ENCODE peak calls at places on chromosome 17, in seven cellular contexts. K is AG04450, G is IMR-90, J is AG04449, H is mammary epithelial cell, R is BE2C, O is Calu3. W is an unnamed sample.

GRCh38 chr17:64084086-64084939 is 45.6 kb downstream of the ERN1 start:
- DNase-seq in K (no peak), G (peak), J (no peak), H (peak), R (no peak), O (peak), W (no peak)

GRCh38 chr17:12403881-12404398 is 261.8 kb upstream of the MYOCD start:
- DNase-seq in K (no peak), G (no peak), J (no peak), H (no peak), R (no peak), O (no peak), W (no peak)

GRCh38 chr17:13228711-13229110 is 210.9 kb upstream of the ELAC2 start:
- DNase-seq in K (no peak), G (no peak), J (no peak), H (no peak), R (no peak), O (no peak), W (no peak)

GRCh38 chr17:14337596-14338079 is 36.8 kb downstream of the HS3ST3B1 start:
- DNase-seq in K (no peak), G (no peak), J (no peak), H (no peak), R (no peak), O (no peak), W (no peak)

GRCh38 chr17:79306688-79307323 is 232.2 kb downstream of the ENGASE start:
- DNase-seq in K (no peak), G (no peak), J (no peak), H (no peak), R (no peak), O (no peak), W (no peak)

GRCh38 chr17:31052187-31052889 is 42.4 kb upstream of the NF1 start:
- DNase-seq in K (peak), G (peak), J (peak), H (peak), R (no peak), O (peak), W (no peak)

GRCh38 chr17:34755981-34756669 is 176.7 kb downstream of the TMEM132E start:
- DNase-seq in K (no peak), G (no peak), J (no peak), H (no peak), R (no peak), O (no peak), W (no peak)

GRCh38 chr17:28737316-28737715 is 6.5 kb upstream of the TRAF4 start:
- DNase-seq in K (no peak), G (no peak), J (no peak), H (no peak), R (no peak), O (no peak), W (no peak)

GRCh38 chr17:75019710-75020109 is 7.2 kb downstream of the MRPL58 start:
- DNase-seq in K (no peak), G (no peak), J (no peak), H (no peak), R (no peak), O (no peak), W (no peak)

GRCh38 chr17:13266596-13266995 is 248.8 kb upstream of the ELAC2 start:
- DNase-seq in K (no peak), G (peak), J (peak), H (no peak), R (no peak), O (no peak), W (no peak)

GRCh38 chr17:64500487-64500859 is 3.6 kb upstream of the POLG2 start:
- DNase-seq in K (no peak), G (no peak), J (no peak), H (no peak), R (no peak), O (no peak), W (no peak)

GRCh38 chr17:83096401-83097220 is 17.2 kb downstream of the METRNL start:
- DNase-seq in K (no peak), G (no peak), J (no peak), H (no peak), R (no peak), O (peak), W (no peak)

GRCh38 chr17:32355649-32356377 is 5.9 kb downstream of the ZNF207 start:
- DNase-seq in K (no peak), G (no peak), J (no peak), H (no peak), R (no peak), O (no peak), W (no peak)

GRCh38 chr17:77888242-77889134 is 70.0 kb upstream of the TNRC6C start:
- DNase-seq in K (no peak), G (peak), J (no peak), H (no peak), R (no peak), O (no peak), W (no peak)

GRCh38 chr17:32518856-32519768 is 32.3 kb downstream of the CDK5R1 start:
- DNase-seq in K (no peak), G (no peak), J (no peak), H (peak), R (peak), O (peak), W (peak)

GRCh38 chr17:44556114-44556853 is 1.0 kb upstream of the FZD2 start:
- DNase-seq in K (no peak), G (peak), J (no peak), H (peak), R (no peak), O (peak), W (peak)

GRCh38 chr17:19613979-19614378 is 34.6 kb upstream of the ALDH3A2 start:
- DNase-seq in K (no peak), G (no peak), J (no peak), H (no peak), R (no peak), O (no peak), W (no peak)

GRCh38 chr17:71004413-71004812 is 835.1 kb downstream of the KCNJ2 start:
- DNase-seq in K (no peak), G (no peak), J (no peak), H (no peak), R (no peak), O (no peak), W (no peak)

GRCh38 chr17:12765544-12765943 is 23.8 kb upstream of the ARHGAP44 start:
- DNase-seq in K (peak), G (peak), J (peak), H (peak), R (no peak), O (peak), W (no peak)

GRCh38 chr17:6915620-6916019 is 80.2 kb upstream of the ALOX12 start:
- DNase-seq in K (no peak), G (no peak), J (no peak), H (no peak), R (no peak), O (no peak), W (no peak)

GRCh38 chr17:6912110-6913051 is 80.9 kb upstream of the TEKT1 start:
- DNase-seq in K (no peak), G (no peak), J (no peak), H (no peak), R (no peak), O (no peak), W (no peak)

GRCh38 chr17:6914711-6915110 is 81.1 kb upstream of the ALOX12 start:
- DNase-seq in K (no peak), G (peak), J (no peak), H (no peak), R (no peak), O (no peak), W (no peak)

GRCh38 chr17:6910987-6911603 is 79.6 kb upstream of the TEKT1 start:
- DNase-seq in K (no peak), G (peak), J (no peak), H (peak), R (no peak), O (no peak), W (no peak)

DNA sequence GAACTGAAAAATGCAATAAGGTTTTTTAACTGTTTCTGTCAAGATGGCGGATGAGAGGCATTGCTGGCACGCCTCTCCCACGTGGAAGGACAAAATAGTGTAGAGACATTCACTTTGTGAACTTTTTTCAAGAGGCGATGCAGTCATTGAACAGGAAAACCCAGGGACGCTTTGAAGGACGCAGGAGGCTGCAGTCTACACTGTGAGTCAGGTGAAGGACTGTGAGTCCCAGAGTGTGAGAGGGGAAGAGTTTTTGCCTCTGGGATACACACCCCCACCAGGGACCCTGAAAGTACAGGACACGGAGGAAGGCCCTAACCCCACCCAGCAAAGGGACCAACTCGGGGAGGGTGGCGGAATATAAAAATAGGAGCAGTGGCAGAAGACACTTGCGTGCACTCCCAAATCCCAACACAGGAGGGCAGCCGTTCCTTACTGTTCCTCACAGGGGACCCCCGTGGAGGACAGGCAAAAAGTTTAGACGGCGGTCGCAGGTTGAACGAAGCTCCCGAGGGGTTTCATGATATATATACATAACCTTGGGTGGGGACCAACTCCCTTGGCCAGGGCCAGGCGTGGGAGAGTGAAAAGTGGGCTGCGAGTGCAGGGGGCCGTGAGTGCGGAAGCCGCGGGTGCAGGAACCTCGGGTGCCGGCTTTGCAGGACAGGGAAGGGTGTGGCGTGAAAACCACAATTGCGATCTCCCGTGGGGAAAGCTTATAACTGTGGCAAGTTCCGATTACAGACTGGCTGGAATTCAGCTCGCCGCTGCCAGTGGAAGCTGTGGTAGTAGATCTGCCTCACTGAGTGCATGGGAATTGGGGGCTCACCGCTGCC is 82.0 kb upstream of the ALOX12 start:
- DNase-seq in K (no peak), G (peak), J (no peak), H (no peak), R (peak), O (peak), W (peak)
- TF ChIP-seq CTCF in K (peak), G (peak), J (peak), H (peak), R (peak), O (peak), W (peak)

DNA sequence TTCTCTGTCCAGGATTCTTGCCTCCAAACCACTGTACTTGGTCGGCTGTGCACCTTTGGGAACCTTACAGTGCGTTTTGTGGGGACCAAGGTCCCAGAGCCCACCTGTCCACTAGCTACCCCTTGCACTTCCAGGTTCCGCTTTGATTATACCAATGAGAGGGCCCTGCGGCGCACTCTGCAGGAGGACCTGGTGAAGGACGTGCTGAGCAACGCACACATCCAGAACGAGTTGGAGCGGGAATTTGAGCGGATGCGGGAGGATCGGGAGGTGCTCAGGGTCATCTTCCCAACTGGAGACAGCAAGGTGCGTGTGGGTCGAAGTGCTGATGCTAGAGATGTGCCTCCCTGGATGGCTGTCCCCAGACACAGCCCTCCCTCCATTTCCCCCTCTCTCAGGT is 18.8 kb downstream of the POLR2A start:
- DNase-seq in K (no peak), G (no peak), J (no peak), H (no peak), R (peak), O (no peak), W (peak)
- TF ChIP-seq CTCF in K (peak), G (peak), J (peak), H (peak), R (peak), O (no peak), W (no peak)

DNA sequence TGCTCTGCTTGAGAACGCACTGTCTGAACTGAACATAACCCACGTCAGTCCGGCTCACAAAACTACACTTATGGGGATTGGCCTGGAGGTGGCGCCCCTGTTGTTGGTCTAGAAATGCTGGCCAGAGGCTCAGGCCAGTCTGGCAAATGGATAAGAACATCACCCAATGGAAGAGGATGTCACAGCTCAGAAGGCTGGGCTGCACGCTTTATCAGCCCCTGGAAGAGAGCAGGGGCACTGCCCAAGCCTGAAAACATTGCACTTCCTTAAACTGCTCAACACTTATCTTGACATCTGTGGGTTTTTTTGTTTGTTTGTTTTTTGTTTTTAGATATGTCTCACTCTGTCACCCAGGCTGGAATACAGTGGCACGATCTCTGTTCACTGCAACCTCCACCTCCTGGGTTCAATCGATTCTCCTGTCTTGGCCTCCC is 24.8 kb upstream of the BPTF start:
- DNase-seq in K (peak), G (peak), J (peak), H (peak), R (peak), O (peak), W (peak)
- TF ChIP-seq CTCF in K (peak), G (peak), J (peak), H (peak), R (peak), O (peak), W (peak)

GRCh38 chr17:4516740-4517139 is 18.1 kb downstream of the SPNS2 start:
- DNase-seq in K (peak), G (peak), J (no peak), H (no peak), R (no peak), O (no peak), W (no peak)

GRCh38 chr17:4515501-4515900 is 16.8 kb downstream of the SPNS2 start:
- DNase-seq in K (no peak), G (no peak), J (no peak), H (no peak), R (no peak), O (no peak), W (no peak)

GRCh38 chr17:4514206-4514605 is 15.5 kb downstream of the SPNS2 start:
- DNase-seq in K (no peak), G (no peak), J (no peak), H (no peak), R (no peak), O (peak), W (no peak)

GRCh38 chr17:4513113-4514032 is 14.7 kb downstream of the SPNS2 start:
- DNase-seq in K (no peak), G (no peak), J (no peak), H (no peak), R (no peak), O (no peak), W (no peak)

GRCh38 chr17:4514779-4515178 is 16.1 kb downstream of the SPNS2 start:
- DNase-seq in K (no peak), G (no peak), J (no peak), H (no peak), R (no peak), O (no peak), W (no peak)
- TF ChIP-seq CTCF in K (no peak), G (no peak), J (no peak), H (no peak), R (no peak), O (no peak), W (no peak)

GRCh38 chr17:43213545-43213944 is 1.9 kb downstream of the TMEM106A start:
- DNase-seq in K (no peak), G (no peak), J (no peak), H (no peak), R (no peak), O (no peak), W (no peak)

GRCh38 chr17:43211123-43211479 is 574 bp upstream of the TMEM106A start:
- DNase-seq in K (no peak), G (no peak), J (no peak), H (no peak), R (no peak), O (no peak), W (no peak)

GRCh38 chr17:43212641-43213490 is 1.2 kb downstream of the TMEM106A start:
- DNase-seq in K (no peak), G (no peak), J (no peak), H (no peak), R (no peak), O (no peak), W (no peak)

GRCh38 chr17:43210576-43210975 is 1.1 kb upstream of the TMEM106A start:
- DNase-seq in K (no peak), G (no peak), J (no peak), H (no peak), R (no peak), O (no peak), W (no peak)

DNA sequence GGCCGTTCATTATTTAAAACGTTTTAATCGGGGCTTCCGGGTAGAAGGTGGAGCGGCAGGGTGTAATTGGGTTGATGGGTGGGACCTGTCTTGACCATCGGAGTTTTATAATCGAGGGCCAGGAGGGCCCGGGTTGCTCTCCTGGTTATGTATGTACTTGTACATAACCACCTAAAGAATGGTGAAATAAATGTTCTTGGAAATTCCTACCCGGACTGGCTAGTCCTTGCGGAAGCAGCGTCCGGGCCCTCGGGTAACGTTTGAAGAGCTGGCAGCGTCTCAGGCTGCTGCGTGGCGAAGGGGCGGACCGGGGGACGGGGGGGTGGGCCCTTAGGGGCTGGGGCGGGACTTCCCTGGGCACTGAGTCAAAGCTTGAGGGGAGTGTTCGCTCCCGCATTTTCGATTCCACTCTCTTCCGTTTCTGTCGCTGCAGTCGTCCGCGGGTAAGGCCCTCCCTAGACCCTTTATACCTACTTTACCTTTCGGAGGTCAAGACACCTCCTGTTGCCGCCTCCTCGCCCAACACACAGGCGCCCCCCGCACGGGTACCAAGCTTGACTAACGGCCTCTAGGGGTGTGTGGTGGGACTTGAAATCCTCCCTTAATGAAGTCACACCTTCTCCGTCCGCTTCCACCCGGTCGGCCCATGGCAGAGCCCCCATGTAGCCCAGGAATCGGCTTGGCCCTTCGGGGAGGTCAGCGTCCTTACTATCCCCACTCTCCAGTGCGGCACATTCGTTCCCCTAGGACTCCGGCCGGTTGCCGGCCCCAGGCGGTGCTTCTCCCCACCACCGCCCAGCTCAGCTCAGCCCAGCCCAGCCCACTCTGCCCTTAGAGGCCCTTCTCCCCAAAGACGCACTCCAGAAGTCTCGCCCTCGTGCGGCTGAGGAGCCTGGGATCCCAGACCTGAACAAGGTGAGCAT is at the start of gene TMEM106A:
- DNase-seq in K (peak), G (peak), J (peak), H (peak), R (peak), O (no peak), W (peak)
- TF ChIP-seq CTCF in K (peak), G (peak), J (peak), H (peak), R (peak), O (no peak), W (no peak)

W was measured in glutamatergic neuron.